ENCODE peak calls at places on chromosome X, in four cellular contexts. One of them, this sample, is unnamed.

GRCh38 chrX:18353931-18354368 is 538 bp downstream of the SCML2 start:
- DNase-seq in cardiac muscle cell: no peak
- DNase-seq in endothelial cell: peak
- DNase-seq in heart right ventricle: peak
- DNase-seq in this sample: no peak

GRCh38 chrX:39814391-39814790 is 283.4 kb downstream of the BCOR start:
- DNase-seq in cardiac muscle cell: peak
- DNase-seq in endothelial cell: no peak
- DNase-seq in heart right ventricle: no peak
- DNase-seq in this sample: no peak

GRCh38 chrX:40090050-40090804 is 7.5 kb downstream of the BCOR start:
- DNase-seq in cardiac muscle cell: peak
- DNase-seq in endothelial cell: no peak
- DNase-seq in heart right ventricle: peak
- DNase-seq in this sample: no peak

GRCh38 chrX:46325312-46325877 is 219.8 kb downstream of the ZNF674 start:
- DNase-seq in cardiac muscle cell: peak
- DNase-seq in endothelial cell: no peak
- DNase-seq in heart right ventricle: no peak
- DNase-seq in this sample: peak

GRCh38 chrX:38627683-38628082 is 66.3 kb downstream of the TSPAN7 start:
- DNase-seq in cardiac muscle cell: peak
- DNase-seq in endothelial cell: peak
- DNase-seq in heart right ventricle: no peak
- DNase-seq in this sample: no peak

GRCh38 chrX:105701310-105702052 is 120.9 kb upstream of the NRK start:
- DNase-seq in cardiac muscle cell: peak
- DNase-seq in endothelial cell: no peak
- DNase-seq in heart right ventricle: no peak
- DNase-seq in this sample: no peak

GRCh38 chrX:103585421-103586313 is at the start of gene TCEAL4:
- DNase-seq in cardiac muscle cell: peak
- DNase-seq in endothelial cell: peak
- DNase-seq in heart right ventricle: peak
- DNase-seq in this sample: no peak

GRCh38 chrX:46400530-46400929 is 144.7 kb downstream of the ZNF674 start:
- DNase-seq in cardiac muscle cell: no peak
- DNase-seq in endothelial cell: no peak
- DNase-seq in heart right ventricle: no peak
- DNase-seq in this sample: no peak

GRCh38 chrX:53594354-53594753 is 92.2 kb downstream of the HUWE1 start:
- DNase-seq in cardiac muscle cell: peak
- DNase-seq in endothelial cell: no peak
- DNase-seq in heart right ventricle: no peak
- DNase-seq in this sample: no peak

GRCh38 chrX:54049801-54050200 is 5.5 kb upstream of the PHF8 start:
- DNase-seq in cardiac muscle cell: no peak
- DNase-seq in endothelial cell: no peak
- DNase-seq in heart right ventricle: peak
- DNase-seq in this sample: no peak

GRCh38 chrX:19085975-19086772 is 36.1 kb downstream of the ADGRG2 start:
- DNase-seq in cardiac muscle cell: no peak
- DNase-seq in endothelial cell: no peak
- DNase-seq in heart right ventricle: no peak
- DNase-seq in this sample: no peak

GRCh38 chrX:50483283-50483682 is 12.7 kb upstream of the DGKK start:
- DNase-seq in cardiac muscle cell: no peak
- DNase-seq in endothelial cell: no peak
- DNase-seq in heart right ventricle: no peak
- DNase-seq in this sample: no peak

GRCh38 chrX:46588263-46588662 is 14.7 kb downstream of the CHST7 start:
- DNase-seq in cardiac muscle cell: peak
- DNase-seq in endothelial cell: no peak
- DNase-seq in heart right ventricle: peak
- DNase-seq in this sample: no peak

GRCh38 chrX:86121916-86122315 is 26.3 kb upstream of the DACH2 start:
- DNase-seq in cardiac muscle cell: no peak
- DNase-seq in endothelial cell: no peak
- DNase-seq in heart right ventricle: no peak
- DNase-seq in this sample: no peak

GRCh38 chrX:40736170-40736505 is 796 bp upstream of the MED14 start:
- DNase-seq in cardiac muscle cell: no peak
- DNase-seq in endothelial cell: no peak
- DNase-seq in heart right ventricle: no peak
- DNase-seq in this sample: no peak

GRCh38 chrX:38717871-38718270 is 83.4 kb upstream of the MID1IP1 start:
- DNase-seq in cardiac muscle cell: peak
- DNase-seq in endothelial cell: peak
- DNase-seq in heart right ventricle: no peak
- DNase-seq in this sample: no peak

GRCh38 chrX:53571494-53571893 is 115.0 kb downstream of the HUWE1 start:
- DNase-seq in cardiac muscle cell: no peak
- DNase-seq in endothelial cell: no peak
- DNase-seq in heart right ventricle: no peak
- DNase-seq in this sample: no peak

GRCh38 chrX:1465261-1466231 is 12.8 kb upstream of the ASMTL start:
- DNase-seq in cardiac muscle cell: no peak
- DNase-seq in endothelial cell: no peak
- DNase-seq in heart right ventricle: peak
- DNase-seq in this sample: no peak

GRCh38 chrX:21412883-21413282 is 38.7 kb downstream of the CNKSR2 start:
- DNase-seq in cardiac muscle cell: no peak
- DNase-seq in endothelial cell: no peak
- DNase-seq in heart right ventricle: no peak
- DNase-seq in this sample: no peak

GRCh38 chrX:147912093-147912801 is 528 bp downstream of the FMR1 start:
- DNase-seq in cardiac muscle cell: peak
- DNase-seq in endothelial cell: peak
- DNase-seq in heart right ventricle: peak
- DNase-seq in this sample: no peak

GRCh38 chrX:40099046-40099968 is 1.5 kb upstream of the BCOR start:
- DNase-seq in cardiac muscle cell: no peak
- DNase-seq in endothelial cell: no peak
- DNase-seq in heart right ventricle: peak
- DNase-seq in this sample: no peak

GRCh38 chrX:150980186-150980585 is 2.9 kb upstream of the HMGB3 start:
- DNase-seq in cardiac muscle cell: no peak
- DNase-seq in endothelial cell: no peak
- DNase-seq in heart right ventricle: no peak
- DNase-seq in this sample: no peak

GRCh38 chrX:151397741-151398070 is 700 bp downstream of the VMA21 start:
- DNase-seq in cardiac muscle cell: no peak
- DNase-seq in endothelial cell: no peak
- DNase-seq in heart right ventricle: no peak
- DNase-seq in this sample: no peak

GRCh38 chrX:19893722-19894121 is 6.3 kb upstream of the SH3KBP1 start:
- DNase-seq in cardiac muscle cell: peak
- DNase-seq in endothelial cell: no peak
- DNase-seq in heart right ventricle: no peak
- DNase-seq in this sample: no peak

GRCh38 chrX:150643271-150643670 is 49.9 kb upstream of the MTMR1 start:
- DNase-seq in cardiac muscle cell: peak
- DNase-seq in endothelial cell: no peak
- DNase-seq in heart right ventricle: no peak
- DNase-seq in this sample: no peak

GRCh38 chrX:15863944-15864491 is 9.4 kb upstream of the AP1S2 start:
- DNase-seq in cardiac muscle cell: no peak
- DNase-seq in endothelial cell: no peak
- DNase-seq in heart right ventricle: no peak
- DNase-seq in this sample: no peak

GRCh38 chrX:153515435-153515834 is 2.0 kb upstream of the ATP2B3 start:
- DNase-seq in cardiac muscle cell: no peak
- DNase-seq in endothelial cell: no peak
- DNase-seq in heart right ventricle: no peak
- DNase-seq in this sample: no peak

GRCh38 chrX:19954707-19955106 is 36.2 kb downstream of the BCLAF3 start:
- DNase-seq in cardiac muscle cell: peak
- DNase-seq in endothelial cell: no peak
- DNase-seq in heart right ventricle: no peak
- DNase-seq in this sample: no peak

GRCh38 chrX:727738-728621 is 97.4 kb downstream of the SHOX start:
- DNase-seq in cardiac muscle cell: no peak
- DNase-seq in endothelial cell: no peak
- DNase-seq in heart right ventricle: no peak
- DNase-seq in this sample: no peak

GRCh38 chrX:68945603-68946228 is 116.9 kb downstream of the EFNB1 start:
- DNase-seq in cardiac muscle cell: peak
- DNase-seq in endothelial cell: peak
- DNase-seq in heart right ventricle: no peak
- DNase-seq in this sample: no peak

GRCh38 chrX:139890991-139891700 is 41.7 kb downstream of the ATP11C start:
- DNase-seq in cardiac muscle cell: peak
- DNase-seq in endothelial cell: no peak
- DNase-seq in heart right ventricle: no peak
- DNase-seq in this sample: peak

GRCh38 chrX:47361538-47362511 is 8.6 kb upstream of the ZNF157 start:
- DNase-seq in cardiac muscle cell: peak
- DNase-seq in endothelial cell: peak
- DNase-seq in heart right ventricle: peak
- DNase-seq in this sample: peak

GRCh38 chrX:44303119-44303518 is 40.4 kb downstream of the EFHC2 start:
- DNase-seq in cardiac muscle cell: no peak
- DNase-seq in endothelial cell: no peak
- DNase-seq in heart right ventricle: no peak
- DNase-seq in this sample: no peak

GRCh38 chrX:40434947-40435346 is 145.8 kb upstream of the ATP6AP2 start:
- DNase-seq in cardiac muscle cell: peak
- DNase-seq in endothelial cell: no peak
- DNase-seq in heart right ventricle: no peak
- DNase-seq in this sample: no peak

GRCh38 chrX:66760648-66761047 is 121.8 kb upstream of the EDA2R start:
- DNase-seq in cardiac muscle cell: no peak
- DNase-seq in endothelial cell: no peak
- DNase-seq in heart right ventricle: no peak
- DNase-seq in this sample: no peak

GRCh38 chrX:39112143-39112542 is 310.9 kb downstream of the MID1IP1 start:
- DNase-seq in cardiac muscle cell: peak
- DNase-seq in endothelial cell: no peak
- DNase-seq in heart right ventricle: no peak
- DNase-seq in this sample: no peak

GRCh38 chrX:24149346-24150050 is at the start of gene ZFX:
- DNase-seq in cardiac muscle cell: peak
- DNase-seq in endothelial cell: peak
- DNase-seq in heart right ventricle: peak
- DNase-seq in this sample: no peak

GRCh38 chrX:20988118-20988517 is 386.1 kb upstream of the CNKSR2 start:
- DNase-seq in cardiac muscle cell: peak
- DNase-seq in endothelial cell: no peak
- DNase-seq in heart right ventricle: no peak
- DNase-seq in this sample: no peak

DNA sequence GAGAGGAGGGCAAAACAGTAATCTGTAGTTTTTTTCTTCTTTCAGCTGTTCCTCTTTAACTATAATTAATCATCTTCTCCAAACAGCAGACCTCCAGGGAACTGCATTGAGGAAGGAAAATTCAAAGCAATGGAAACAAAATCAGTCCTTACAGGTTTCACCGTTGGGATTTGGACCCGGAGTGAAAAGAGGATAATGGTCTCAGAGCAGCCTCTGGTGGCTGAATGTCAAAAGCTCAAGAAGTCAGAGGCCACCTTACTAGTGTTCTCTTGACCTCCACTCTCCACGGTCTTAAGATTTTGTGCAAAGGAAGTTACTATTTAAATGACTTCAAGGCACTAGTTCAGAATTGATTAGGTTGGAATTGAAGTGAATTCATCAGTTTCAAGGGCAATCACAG is 16.0 kb upstream of the MID1 start:
- DNase-seq in cardiac muscle cell: peak
- DNase-seq in endothelial cell: peak
- DNase-seq in heart right ventricle: peak
- DNase-seq in this sample: no peak
- TF ChIP-seq CTCF in cardiac muscle cell: peak
- TF ChIP-seq CTCF in endothelial cell: no peak
- TF ChIP-seq CTCF in heart right ventricle: peak
- TF ChIP-seq CTCF in this sample: peak

DNA sequence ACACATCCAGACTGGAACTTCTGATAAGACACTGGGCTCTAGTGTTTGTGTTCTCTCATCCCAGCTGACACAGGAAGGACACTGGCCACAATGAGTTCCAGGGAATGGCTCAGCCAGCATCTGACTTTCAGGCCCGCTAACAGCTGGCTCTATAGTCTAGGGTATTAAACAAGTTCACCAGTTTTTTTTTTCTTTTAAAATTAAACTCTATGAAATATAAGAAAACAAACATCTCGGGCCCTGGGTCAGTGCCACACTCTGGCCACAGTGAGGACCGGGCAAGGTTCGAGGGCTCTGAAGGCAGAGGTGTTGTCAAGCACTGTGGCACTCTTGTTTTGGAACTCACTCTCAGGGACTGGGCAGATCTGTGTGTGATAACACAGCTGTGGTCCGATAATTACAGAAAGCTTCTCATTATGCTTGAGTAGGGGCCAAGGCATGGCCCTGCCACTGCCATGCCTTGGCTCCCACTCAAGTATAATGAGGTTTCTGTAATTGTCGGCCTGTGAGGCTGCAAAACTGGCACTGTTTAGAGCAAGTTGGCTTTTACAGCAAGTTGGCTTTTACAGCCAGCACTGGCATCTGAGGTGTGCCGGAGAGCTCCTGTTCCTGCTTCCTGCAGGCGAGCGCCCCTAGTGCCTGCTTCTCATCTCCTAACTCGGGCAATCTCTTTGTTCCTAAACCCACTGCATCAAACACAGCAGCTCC is 62.8 kb downstream of the PPP1R2C start:
- DNase-seq in cardiac muscle cell: peak
- DNase-seq in endothelial cell: peak
- DNase-seq in heart right ventricle: no peak
- DNase-seq in this sample: no peak
- TF ChIP-seq CTCF in cardiac muscle cell: peak
- TF ChIP-seq CTCF in endothelial cell: no peak
- TF ChIP-seq CTCF in heart right ventricle: peak
- TF ChIP-seq CTCF in this sample: peak

GRCh38 chrX:119417842-119418241 is 18.7 kb downstream of the SLC25A43 start:
- DNase-seq in cardiac muscle cell: peak
- DNase-seq in endothelial cell: no peak
- DNase-seq in heart right ventricle: no peak
- DNase-seq in this sample: no peak
- TF ChIP-seq CTCF in cardiac muscle cell: peak
- TF ChIP-seq CTCF in endothelial cell: no peak
- TF ChIP-seq CTCF in heart right ventricle: peak
- TF ChIP-seq CTCF in this sample: peak

GRCh38 chrX:107470971-107471370 is 21.5 kb downstream of the FRMPD3 start:
- DNase-seq in cardiac muscle cell: no peak
- DNase-seq in endothelial cell: no peak
- DNase-seq in heart right ventricle: no peak
- DNase-seq in this sample: no peak
- TF ChIP-seq CTCF in cardiac muscle cell: no peak
- TF ChIP-seq CTCF in endothelial cell: no peak
- TF ChIP-seq CTCF in heart right ventricle: no peak
- TF ChIP-seq CTCF in this sample: no peak

DNA sequence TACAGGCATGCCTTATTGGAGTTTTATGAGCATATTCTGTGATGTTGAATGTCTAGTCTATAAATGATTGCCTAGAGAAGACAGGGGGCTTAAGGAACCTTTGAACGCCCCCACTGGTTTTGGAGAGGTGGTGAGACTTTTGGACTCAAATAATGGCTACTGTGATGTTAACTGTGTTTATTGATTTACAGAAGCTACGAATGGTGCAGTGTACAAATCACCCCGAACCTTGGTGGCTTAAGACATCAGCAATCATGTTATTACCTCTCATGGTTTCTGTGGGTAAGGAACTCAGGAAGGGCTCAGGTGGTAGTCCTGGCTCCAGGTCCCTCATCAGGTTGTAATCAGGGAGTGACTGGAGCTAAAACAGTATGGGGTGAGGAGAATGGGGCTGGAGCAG is 33.3 kb upstream of the APLN start:
- DNase-seq in cardiac muscle cell: no peak
- DNase-seq in endothelial cell: no peak
- DNase-seq in heart right ventricle: no peak
- DNase-seq in this sample: no peak
- TF ChIP-seq CTCF in cardiac muscle cell: no peak
- TF ChIP-seq CTCF in endothelial cell: no peak
- TF ChIP-seq CTCF in heart right ventricle: no peak
- TF ChIP-seq CTCF in this sample: no peak